ENCODE peak calls at places on chromosomes 11 and 22, in four cellular contexts. K, F, V and Y are unnamed samples.

GRCh38 chr11:126538071-126538470 is 182.6 kb downstream of the ST3GAL4 start:
- DNase-seq in F (no peak), K (no peak), V (no peak), Y (no peak)

GRCh38 chr11:43950323-43950855 is 8.0 kb downstream of the C11orf96 start:
- DNase-seq in K (no peak), V (no peak), F (no peak), Y (no peak)

GRCh38 chr22:22463855-22464540 is 44.5 kb downstream of the ZNF280B start:
- DNase-seq in F (peak; percentile 14), K (no peak), V (peak; percentile 10), Y (peak; percentile 58)

GRCh38 chr22:48088226-48088625 is 1325.8 kb downstream of the TBC1D22A start:
- DNase-seq in K (no peak), V (no peak), F (no peak), Y (no peak)

GRCh38 chr11:27218498-27219038 is 144.4 kb downstream of the CCDC34 start:
- DNase-seq in F (no peak), V (peak; percentile 76), K (no peak), Y (no peak)

GRCh38 chr11:11081786-11082185 is 223.9 kb upstream of the ZBED5 start:
- DNase-seq in F (no peak), V (no peak), K (no peak), Y (no peak)

GRCh38 chr11:84384637-84385227 is 1098.6 kb upstream of the CCDC90B start:
- DNase-seq in K (no peak), V (no peak), F (no peak), Y (peak; percentile 22)

GRCh38 chr11:7555067-7555699 is 41.4 kb downstream of the PPFIBP2 start:
- DNase-seq in V (no peak), K (peak; percentile 74), F (no peak), Y (no peak)

GRCh38 chr22:30000566-30000965 is 79.7 kb upstream of the HORMAD2 start:
- DNase-seq in K (no peak), F (no peak), V (no peak), Y (no peak)

GRCh38 chr11:71914127-71914526 is 14.3 kb downstream of the XNDC1N start:
- DNase-seq in F (no peak), V (no peak), K (no peak), Y (no peak)

GRCh38 chr11:114821626-114822025 is 143.3 kb downstream of the NXPE2 start:
- DNase-seq in V (no peak), F (no peak), K (no peak), Y (no peak)

GRCh38 chr11:3222003-3222855 is 3.6 kb upstream of the MRGPRG start:
- DNase-seq in V (no peak), F (no peak), K (no peak), Y (no peak)

GRCh38 chr11:68528630-68529029 is 68.1 kb downstream of the PPP6R3 start:
- DNase-seq in V (no peak), F (no peak), K (no peak), Y (no peak)

GRCh38 chr11:8317164-8317563 is 53.5 kb upstream of the LMO1 start:
- DNase-seq in K (no peak), F (no peak), V (no peak), Y (no peak)